ENCODE peak calls at places on chromosomes 6 and 20, in eight cellular contexts. One of them, this sample, is unnamed.

GRCh38 chr6:83867527-83868161 is 8.2 kb downstream of the CYB5R4 start:
- DNase-seq in cardiac muscle cell: peak; percentile 97
- DNase-seq in cardiac fibroblast: peak; percentile 98
- DNase-seq in tibial artery: peak; percentile 69
- DNase-seq in SK-N-SH: no peak
- DNase-seq in astrocyte of the spinal cord: peak; percentile 89
- DNase-seq in fibroblast of villous mesenchyme: peak; percentile 93
- DNase-seq in RWPE2: peak; percentile 89
- DNase-seq in this sample: peak; percentile 72

GRCh38 chr6:41428402-41428994 is 93.1 kb downstream of the NCR2 start:
- DNase-seq in cardiac muscle cell: peak; percentile 16
- DNase-seq in cardiac fibroblast: no peak
- DNase-seq in tibial artery: peak; percentile 81
- DNase-seq in SK-N-SH: no peak
- DNase-seq in astrocyte of the spinal cord: peak; percentile 13
- DNase-seq in fibroblast of villous mesenchyme: peak; percentile 79
- DNase-seq in RWPE2: no peak
- DNase-seq in this sample: no peak

GRCh38 chr6:16078064-16078463 is 50.8 kb upstream of the MYLIP start:
- DNase-seq in cardiac muscle cell: no peak
- DNase-seq in cardiac fibroblast: no peak
- DNase-seq in tibial artery: no peak
- DNase-seq in SK-N-SH: no peak
- DNase-seq in astrocyte of the spinal cord: no peak
- DNase-seq in fibroblast of villous mesenchyme: no peak
- DNase-seq in RWPE2: no peak
- DNase-seq in this sample: no peak

GRCh38 chr20:38609828-38610227 is 8.2 kb downstream of the ARHGAP40 start:
- DNase-seq in cardiac muscle cell: no peak
- DNase-seq in cardiac fibroblast: no peak
- DNase-seq in tibial artery: no peak
- DNase-seq in SK-N-SH: peak; percentile 41
- DNase-seq in astrocyte of the spinal cord: no peak
- DNase-seq in fibroblast of villous mesenchyme: no peak
- DNase-seq in RWPE2: no peak
- DNase-seq in this sample: no peak

GRCh38 chr20:32045999-32046398 is 6.0 kb upstream of the HCK start:
- DNase-seq in cardiac muscle cell: no peak
- DNase-seq in cardiac fibroblast: no peak
- DNase-seq in tibial artery: no peak
- DNase-seq in SK-N-SH: no peak
- DNase-seq in astrocyte of the spinal cord: no peak
- DNase-seq in fibroblast of villous mesenchyme: no peak
- DNase-seq in RWPE2: no peak
- DNase-seq in this sample: no peak

GRCh38 chr6:82521369-82521768 is 157.8 kb downstream of the TPBG start:
- DNase-seq in cardiac muscle cell: no peak
- DNase-seq in cardiac fibroblast: peak; percentile 21
- DNase-seq in tibial artery: no peak
- DNase-seq in SK-N-SH: no peak
- DNase-seq in astrocyte of the spinal cord: no peak
- DNase-seq in fibroblast of villous mesenchyme: peak; percentile 8
- DNase-seq in RWPE2: no peak
- DNase-seq in this sample: no peak

GRCh38 chr6:67345946-67346345 is 1289.1 kb upstream of the ADGRB3 start:
- DNase-seq in cardiac muscle cell: peak; percentile 2
- DNase-seq in cardiac fibroblast: peak; percentile 53
- DNase-seq in tibial artery: no peak
- DNase-seq in SK-N-SH: no peak
- DNase-seq in astrocyte of the spinal cord: no peak
- DNase-seq in fibroblast of villous mesenchyme: no peak
- DNase-seq in RWPE2: peak; percentile 61
- DNase-seq in this sample: no peak

GRCh38 chr6:51711876-51712275 is 375.5 kb downstream of the PKHD1 start:
- DNase-seq in cardiac muscle cell: no peak
- DNase-seq in cardiac fibroblast: no peak
- DNase-seq in tibial artery: no peak
- DNase-seq in SK-N-SH: no peak
- DNase-seq in astrocyte of the spinal cord: no peak
- DNase-seq in fibroblast of villous mesenchyme: no peak
- DNase-seq in RWPE2: no peak
- DNase-seq in this sample: no peak

GRCh38 chr20:52039746-52040145 is 151.8 kb downstream of the ZFP64 start:
- DNase-seq in cardiac muscle cell: no peak
- DNase-seq in cardiac fibroblast: no peak
- DNase-seq in tibial artery: no peak
- DNase-seq in SK-N-SH: no peak
- DNase-seq in astrocyte of the spinal cord: no peak
- DNase-seq in fibroblast of villous mesenchyme: no peak
- DNase-seq in RWPE2: no peak
- DNase-seq in this sample: no peak

GRCh38 chr20:34260208-34260942 is 19.2 kb downstream of the ASIP start:
- DNase-seq in cardiac muscle cell: no peak
- DNase-seq in cardiac fibroblast: no peak
- DNase-seq in tibial artery: no peak
- DNase-seq in SK-N-SH: no peak
- DNase-seq in astrocyte of the spinal cord: no peak
- DNase-seq in fibroblast of villous mesenchyme: peak; percentile 33
- DNase-seq in RWPE2: no peak
- DNase-seq in this sample: peak; percentile 49

GRCh38 chr6:99818161-99818560 is 175.9 kb downstream of the MCHR2 start:
- DNase-seq in cardiac muscle cell: no peak
- DNase-seq in cardiac fibroblast: no peak
- DNase-seq in tibial artery: no peak
- DNase-seq in SK-N-SH: no peak
- DNase-seq in astrocyte of the spinal cord: no peak
- DNase-seq in fibroblast of villous mesenchyme: no peak
- DNase-seq in RWPE2: no peak
- DNase-seq in this sample: no peak

GRCh38 chr6:99822741-99823512 is 171.1 kb downstream of the MCHR2 start:
- DNase-seq in cardiac muscle cell: peak; percentile 66
- DNase-seq in cardiac fibroblast: peak; percentile 76
- DNase-seq in tibial artery: no peak
- DNase-seq in SK-N-SH: peak; percentile 51
- DNase-seq in astrocyte of the spinal cord: peak; percentile 67
- DNase-seq in fibroblast of villous mesenchyme: peak; percentile 56
- DNase-seq in RWPE2: no peak
- DNase-seq in this sample: no peak

GRCh38 chr6:99821164-99821563 is 172.9 kb downstream of the MCHR2 start:
- DNase-seq in cardiac muscle cell: no peak
- DNase-seq in cardiac fibroblast: no peak
- DNase-seq in tibial artery: no peak
- DNase-seq in SK-N-SH: no peak
- DNase-seq in astrocyte of the spinal cord: no peak
- DNase-seq in fibroblast of villous mesenchyme: no peak
- DNase-seq in RWPE2: no peak
- DNase-seq in this sample: no peak

GRCh38 chr6:99816795-99817194 is 177.2 kb downstream of the MCHR2 start:
- DNase-seq in cardiac muscle cell: no peak
- DNase-seq in cardiac fibroblast: no peak
- DNase-seq in tibial artery: no peak
- DNase-seq in SK-N-SH: no peak
- DNase-seq in astrocyte of the spinal cord: no peak
- DNase-seq in fibroblast of villous mesenchyme: no peak
- DNase-seq in RWPE2: no peak
- DNase-seq in this sample: no peak

GRCh38 chr6:99819853-99820252 is 174.2 kb downstream of the MCHR2 start:
- DNase-seq in cardiac muscle cell: no peak
- DNase-seq in cardiac fibroblast: no peak
- DNase-seq in tibial artery: no peak
- DNase-seq in SK-N-SH: no peak
- DNase-seq in astrocyte of the spinal cord: no peak
- DNase-seq in fibroblast of villous mesenchyme: no peak
- DNase-seq in RWPE2: no peak
- DNase-seq in this sample: no peak
- TF ChIP-seq CTCF in cardiac muscle cell: no peak
- TF ChIP-seq CTCF in cardiac fibroblast: no peak
- TF ChIP-seq CTCF in tibial artery: no peak
- TF ChIP-seq CTCF in SK-N-SH: no peak
- TF ChIP-seq CTCF in astrocyte of the spinal cord: no peak
- TF ChIP-seq CTCF in fibroblast of villous mesenchyme: no peak
- TF ChIP-seq CTCF in RWPE2: no peak
- TF ChIP-seq CTCF in this sample: no peak

DNA sequence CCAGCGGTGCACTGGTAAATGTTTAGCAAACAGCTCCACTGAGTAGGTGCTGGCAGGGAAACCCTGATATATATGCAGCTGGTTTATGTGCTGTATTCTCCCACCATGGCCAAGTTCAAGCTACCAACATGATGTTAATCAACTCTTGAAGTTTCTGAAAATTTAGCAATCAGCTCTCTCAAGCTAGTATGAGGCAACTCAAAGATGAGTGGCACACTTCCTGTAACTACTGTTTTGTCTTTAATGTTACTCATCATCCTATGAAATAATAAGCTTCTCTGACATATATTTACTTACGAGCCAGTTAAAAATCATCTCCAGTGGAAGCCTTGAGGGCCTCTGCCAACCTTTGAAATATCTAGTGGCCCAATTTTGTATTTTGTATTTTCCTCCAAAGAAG is 54.7 kb downstream of the TRMT6 start:
- DNase-seq in cardiac muscle cell: no peak
- DNase-seq in cardiac fibroblast: peak; percentile 29
- DNase-seq in tibial artery: no peak
- DNase-seq in SK-N-SH: no peak
- DNase-seq in astrocyte of the spinal cord: no peak
- DNase-seq in fibroblast of villous mesenchyme: no peak
- DNase-seq in RWPE2: no peak
- DNase-seq in this sample: no peak
- H3K4me3 ChIP-seq in cardiac muscle cell: no peak overlapping the region
- H3K4me3 ChIP-seq in cardiac fibroblast: no peak overlapping the region
- H3K4me3 ChIP-seq in tibial artery: no peak overlapping the region
- H3K4me3 ChIP-seq in SK-N-SH: no peak overlapping the region
- H3K4me3 ChIP-seq in astrocyte of the spinal cord: no peak overlapping the region
- H3K4me3 ChIP-seq in fibroblast of villous mesenchyme: no peak overlapping the region
- H3K4me3 ChIP-seq in RWPE2: no peak overlapping the region
- H3K4me3 ChIP-seq in this sample: no peak overlapping the region

GRCh38 chr6:10491463-10491862 is 29.7 kb upstream of the GCNT2 start:
- DNase-seq in cardiac muscle cell: no peak
- DNase-seq in cardiac fibroblast: no peak
- DNase-seq in tibial artery: no peak
- DNase-seq in SK-N-SH: no peak
- DNase-seq in astrocyte of the spinal cord: no peak
- DNase-seq in fibroblast of villous mesenchyme: no peak
- DNase-seq in RWPE2: no peak
- DNase-seq in this sample: no peak

DNA sequence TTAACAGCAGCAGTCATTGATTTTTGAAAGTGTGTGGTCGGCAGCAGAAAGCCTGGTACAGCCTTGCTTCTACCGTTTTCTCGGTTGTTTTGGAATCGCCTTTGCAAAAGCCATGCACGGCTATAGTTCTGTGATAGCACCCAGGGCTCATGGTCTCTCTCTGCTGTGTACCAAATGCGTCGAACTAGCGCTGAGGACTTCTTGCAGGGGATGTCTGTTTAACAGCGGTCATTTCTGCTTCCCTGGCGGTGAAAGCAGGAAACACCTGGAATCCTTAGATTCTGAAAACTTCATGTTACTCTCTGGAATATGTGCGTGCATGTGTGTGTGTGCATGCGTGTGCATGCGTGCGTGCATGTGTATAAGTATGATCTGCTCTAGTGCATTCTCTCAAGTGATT is 26.1 kb upstream of the GCNT2 start:
- DNase-seq in cardiac muscle cell: no peak
- DNase-seq in cardiac fibroblast: no peak
- DNase-seq in tibial artery: no peak
- DNase-seq in SK-N-SH: no peak
- DNase-seq in astrocyte of the spinal cord: no peak
- DNase-seq in fibroblast of villous mesenchyme: no peak
- DNase-seq in RWPE2: no peak
- DNase-seq in this sample: no peak
- TF ChIP-seq CTCF in cardiac muscle cell: no peak
- TF ChIP-seq CTCF in cardiac fibroblast: no peak
- TF ChIP-seq CTCF in tibial artery: no peak
- TF ChIP-seq CTCF in SK-N-SH: no peak
- TF ChIP-seq CTCF in astrocyte of the spinal cord: no peak
- TF ChIP-seq CTCF in fibroblast of villous mesenchyme: no peak
- TF ChIP-seq CTCF in RWPE2: no peak
- TF ChIP-seq CTCF in this sample: no peak

GRCh38 chr6:33277663-33278391 is 904 bp downstream of the B3GALT4 start:
- DNase-seq in cardiac muscle cell: no peak
- DNase-seq in cardiac fibroblast: no peak
- DNase-seq in tibial artery: no peak
- DNase-seq in SK-N-SH: peak; percentile 69
- DNase-seq in astrocyte of the spinal cord: no peak
- DNase-seq in fibroblast of villous mesenchyme: no peak
- DNase-seq in RWPE2: no peak
- DNase-seq in this sample: no peak
- H3K4me3 ChIP-seq in cardiac muscle cell: peak overlapping the region; percentile 51
- H3K4me3 ChIP-seq in cardiac fibroblast: peak overlapping the region; percentile 46
- H3K4me3 ChIP-seq in tibial artery: peak overlapping the region; percentile 79
- H3K4me3 ChIP-seq in SK-N-SH: no peak overlapping the region
- H3K4me3 ChIP-seq in astrocyte of the spinal cord: peak overlapping the region; percentile 41
- H3K4me3 ChIP-seq in fibroblast of villous mesenchyme: peak overlapping the region; percentile 68
- H3K4me3 ChIP-seq in RWPE2: peak overlapping the region; percentile 31
- H3K4me3 ChIP-seq in this sample: peak overlapping the region; percentile 80

GRCh38 chr20:42026599-42026998 is 408.4 kb upstream of the CHD6 start:
- DNase-seq in cardiac muscle cell: no peak
- DNase-seq in cardiac fibroblast: no peak
- DNase-seq in tibial artery: no peak
- DNase-seq in SK-N-SH: no peak
- DNase-seq in astrocyte of the spinal cord: no peak
- DNase-seq in fibroblast of villous mesenchyme: no peak
- DNase-seq in RWPE2: peak; percentile 51
- DNase-seq in this sample: no peak

GRCh38 chr20:42024653-42025052 is 406.5 kb upstream of the CHD6 start:
- DNase-seq in cardiac muscle cell: no peak
- DNase-seq in cardiac fibroblast: no peak
- DNase-seq in tibial artery: no peak
- DNase-seq in SK-N-SH: no peak
- DNase-seq in astrocyte of the spinal cord: no peak
- DNase-seq in fibroblast of villous mesenchyme: peak; percentile 6
- DNase-seq in RWPE2: no peak
- DNase-seq in this sample: no peak

DNA sequence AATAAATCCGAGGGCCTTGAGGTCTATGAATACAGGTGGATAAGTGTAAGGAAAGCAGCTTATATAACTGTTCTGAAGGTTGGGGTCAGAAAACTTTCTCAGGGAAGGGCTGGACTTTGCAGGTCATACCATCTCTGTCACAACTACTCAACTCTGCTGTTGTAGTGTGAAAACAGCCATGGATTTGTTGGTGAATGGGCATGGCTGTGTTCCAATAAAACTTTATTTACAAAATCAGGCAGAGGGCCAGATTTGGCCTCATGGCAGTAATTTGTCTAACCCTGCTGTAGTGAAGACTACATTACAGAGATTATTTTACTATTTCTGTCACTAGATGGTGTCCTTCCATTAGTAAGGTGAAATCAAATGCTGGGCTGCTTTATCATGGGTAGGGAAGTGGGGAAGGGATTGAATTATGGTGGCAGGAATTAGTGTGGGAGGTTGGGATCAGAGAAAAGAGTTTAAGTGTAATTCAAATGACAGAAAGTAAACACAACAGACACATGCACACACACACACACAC is 409.6 kb upstream of the CHD6 start:
- DNase-seq in cardiac muscle cell: no peak
- DNase-seq in cardiac fibroblast: no peak
- DNase-seq in tibial artery: no peak
- DNase-seq in SK-N-SH: peak; percentile 38
- DNase-seq in astrocyte of the spinal cord: no peak
- DNase-seq in fibroblast of villous mesenchyme: no peak
- DNase-seq in RWPE2: peak; percentile 9
- DNase-seq in this sample: no peak
- TF ChIP-seq CTCF in cardiac muscle cell: no peak
- TF ChIP-seq CTCF in cardiac fibroblast: no peak
- TF ChIP-seq CTCF in tibial artery: no peak
- TF ChIP-seq CTCF in SK-N-SH: no peak
- TF ChIP-seq CTCF in astrocyte of the spinal cord: no peak
- TF ChIP-seq CTCF in fibroblast of villous mesenchyme: no peak
- TF ChIP-seq CTCF in RWPE2: peak; percentile 28
- TF ChIP-seq CTCF in this sample: no peak

This sample was measured in upper lobe of right lung.